ENCODE peak calls at places on chromosomes 5 and 9, in four cellular contexts. M is HFFc6, E is GM10248, W is A549. X is an unnamed sample.

GRCh38 chr5:138873886-138874200 is 1.3 kb downstream of the LRRTM2 start:
- DNase-seq in M (no peak), E (no peak), W (no peak), X (no peak)

GRCh38 chr9:111412280-111412679 is 71.9 kb downstream of the ECPAS start:
- DNase-seq in E (no peak), W (no peak), M (no peak), X (no peak)

GRCh38 chr5:180179399-180180197 is 29.4 kb downstream of the RASGEF1C start:
- DNase-seq in W (no peak), E (no peak), M (no peak), X (no peak)

GRCh38 chr5:123755587-123756324 is 243.8 kb downstream of the CSNK1G3 start:
- DNase-seq in M (peak; percentile 82), E (no peak), W (no peak), X (no peak)

GRCh38 chr9:77455312-77455927 is 192.7 kb downstream of the GNA14 start:
- DNase-seq in M (peak; percentile 25), W (peak; percentile 53), E (no peak), X (peak; percentile 45)

GRCh38 chr5:93062548-93062947 is 518.5 kb downstream of the NR2F1-AS1 start:
- DNase-seq in W (no peak), E (no peak), M (no peak), X (no peak)

GRCh38 chr5:1220831-1221230 is 4.3 kb upstream of the SLC6A18 start:
- DNase-seq in M (no peak), W (no peak), E (no peak), X (no peak)

GRCh38 chr5:82335807-82336206 is 57.7 kb upstream of the RPS23 start:
- DNase-seq in M (no peak), W (no peak), E (no peak), X (no peak)

GRCh38 chr9:110048976-110049698 is 158.8 kb downstream of the C9orf152 start:
- DNase-seq in W (peak; percentile 35), M (no peak), E (peak; percentile 26), X (peak; percentile 26)

DNA sequence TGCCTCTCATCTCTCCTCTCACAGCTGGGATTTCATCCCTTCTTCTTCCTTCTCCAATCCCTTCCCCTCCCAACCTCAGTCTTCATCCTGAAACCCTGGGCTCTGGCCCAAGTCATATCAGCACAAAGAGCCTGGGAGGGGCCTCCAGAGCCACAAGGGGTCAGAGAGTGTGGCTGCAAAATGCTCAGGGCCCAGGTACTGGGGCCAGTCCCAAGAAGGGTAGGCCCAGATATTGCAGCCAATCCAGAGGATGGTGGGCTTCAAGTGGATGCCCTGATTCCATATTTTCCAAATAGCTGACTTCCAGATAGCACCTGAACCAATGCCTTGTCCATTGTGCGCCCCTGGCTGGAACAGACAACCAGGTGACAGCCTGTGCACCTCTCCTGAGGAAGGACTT is 193.9 kb downstream of the MED10 start:
- DNase-seq in M (no peak), E (no peak), W (no peak), X (no peak)
- TF ChIP-seq CTCF in M (no peak), E (no peak), W (no peak), X (no peak)

DNA sequence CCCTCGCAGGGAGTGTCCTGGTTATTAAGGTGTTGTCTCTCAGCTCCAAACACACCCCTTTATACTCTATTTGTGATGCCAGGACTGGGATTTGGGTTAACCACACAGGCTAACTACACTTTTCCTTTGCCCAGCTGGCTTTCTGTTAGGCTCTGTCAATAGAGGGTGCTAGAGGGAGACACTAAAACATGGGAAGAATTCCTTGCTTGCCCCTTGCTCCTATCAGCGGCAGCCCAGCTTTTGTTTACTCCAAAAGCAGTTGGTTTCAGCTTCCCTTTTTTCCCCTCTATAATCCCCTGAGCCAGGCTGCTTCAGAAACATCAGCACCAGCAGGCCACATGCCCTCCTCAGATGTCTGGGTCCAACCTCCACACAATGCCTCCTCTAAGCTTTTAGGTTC is 297.1 kb downstream of the KCTD16 start:
- DNase-seq in E (no peak), M (peak; percentile 58), W (peak; percentile 9), X (peak; percentile 37)
- TF ChIP-seq CTCF in E (peak; percentile 27), M (peak; percentile 80), W (peak; percentile 42), X (no peak)

DNA sequence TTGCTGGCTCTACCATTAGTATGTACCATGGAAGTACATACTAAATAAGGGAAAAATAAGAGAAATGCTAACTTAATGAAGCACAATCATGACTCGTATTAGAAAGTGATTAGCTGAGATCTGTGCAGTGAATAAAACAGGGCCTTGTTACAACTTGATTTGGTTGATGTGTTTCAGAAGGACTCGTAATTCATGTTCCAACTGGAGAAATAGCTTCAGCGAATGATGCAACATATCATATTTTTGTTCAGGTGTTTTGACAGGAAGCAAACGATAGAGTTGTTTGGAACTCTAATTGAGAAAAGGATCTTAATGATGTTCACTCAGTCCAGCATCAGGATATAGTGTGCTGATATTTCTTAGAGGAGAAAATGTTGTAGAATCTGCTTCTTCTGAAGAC is 474.6 kb upstream of the WWC1 start:
- DNase-seq in W (no peak), M (no peak), E (no peak), X (no peak)
- TF ChIP-seq CTCF in W (no peak), M (no peak), E (no peak), X (no peak)

GRCh38 chr9:124410321-124410913 is 4.8 kb downstream of the PSMB7 start:
- DNase-seq in W (no peak), M (no peak), E (no peak), X (no peak)
- TF ChIP-seq CTCF in W (peak; percentile 41), M (peak; percentile 80), E (no peak), X (peak; percentile 74)